ENCODE peak calls at places on chromosomes 1 and 21, in five cellular contexts. J is HepG2, X is GM12878, H is K562, T is H1. M is an unnamed sample.
A peak's percentile ranks its signal among the peaks of the same experiment; 100 is the strongest.

GRCh38 chr1:242240061-242240460 is 241.2 kb upstream of the MAP1LC3C start:
- DNase-seq in X (no peak), H (no peak), J (no peak), T (no peak), M (no peak)

GRCh38 chr1:236495359-236496120 is 28.2 kb upstream of the LGALS8 start:
- DNase-seq in J (peak; percentile 53), T (no peak), X (no peak), H (no peak), M (peak; percentile 48)

GRCh38 chr21:46189213-46189958 is 5.1 kb upstream of the SPATC1L start:
- DNase-seq in J (no peak), T (no peak), X (no peak), H (no peak), M (no peak)

GRCh38 chr1:179794669-179795068 is 51.6 kb downstream of the FAM163A start:
- DNase-seq in T (no peak), H (no peak), X (no peak), J (no peak), M (no peak)

GRCh38 chr1:152461544-152461943 is 47.5 kb upstream of the CRNN start:
- DNase-seq in H (peak; percentile 28), J (peak; percentile 61), X (no peak), T (no peak), M (peak; percentile 84)

GRCh38 chr1:2381741-2382620 is 9.4 kb downstream of the MORN1 start:
- DNase-seq in H (peak; percentile 93), X (no peak), J (peak; percentile 45), T (peak; percentile 39), M (peak; percentile 89)

GRCh38 chr1:212261361-212261929 is 23.8 kb upstream of the PPP2R5A start:
- DNase-seq in J (no peak), T (no peak), H (peak; percentile 72), X (no peak), M (peak; percentile 28)

GRCh38 chr1:214383381-214384372 is 102.7 kb downstream of the SMYD2 start:
- DNase-seq in X (no peak), T (no peak), J (no peak), H (no peak), M (no peak)

GRCh38 chr21:39660191-39660590 is 47.5 kb downstream of the B3GALT5 start:
- DNase-seq in H (no peak), J (no peak), X (no peak), T (no peak), M (no peak)

GRCh38 chr1:221525749-221526148 is 216.1 kb downstream of the DUSP10 start:
- DNase-seq in J (no peak), T (no peak), H (no peak), X (no peak), M (no peak)

GRCh38 chr1:230621290-230622022 is 20.8 kb upstream of the COG2 start:
- DNase-seq in H (no peak), X (no peak), T (no peak), J (no peak), M (no peak)

GRCh38 chr1:92791487-92792058 is 6.7 kb upstream of the EVI5 start:
- DNase-seq in H (no peak), J (no peak), X (no peak), T (no peak), M (peak; percentile 27)

GRCh38 chr1:94743866-94744265 is 76.3 kb upstream of the SLC44A3 start:
- DNase-seq in J (no peak), X (no peak), H (no peak), T (no peak), M (no peak)

GRCh38 chr1:215900684-215901083 is 333.6 kb downstream of the KCTD3 start:
- DNase-seq in X (no peak), J (no peak), T (no peak), H (no peak), M (no peak)

GRCh38 chr1:79304131-79304530 is 297.6 kb upstream of the ADGRL4 start:
- DNase-seq in X (no peak), J (no peak), T (no peak), H (no peak), M (no peak)

GRCh38 chr1:27496604-27497155 is 6.7 kb upstream of the WASF2 start:
- DNase-seq in H (no peak), T (no peak), X (no peak), J (no peak), M (peak; percentile 96)

GRCh38 chr1:214216031-214216430 is 64.9 kb upstream of the SMYD2 start:
- DNase-seq in H (no peak), J (no peak), T (no peak), X (no peak), M (no peak)

DNA sequence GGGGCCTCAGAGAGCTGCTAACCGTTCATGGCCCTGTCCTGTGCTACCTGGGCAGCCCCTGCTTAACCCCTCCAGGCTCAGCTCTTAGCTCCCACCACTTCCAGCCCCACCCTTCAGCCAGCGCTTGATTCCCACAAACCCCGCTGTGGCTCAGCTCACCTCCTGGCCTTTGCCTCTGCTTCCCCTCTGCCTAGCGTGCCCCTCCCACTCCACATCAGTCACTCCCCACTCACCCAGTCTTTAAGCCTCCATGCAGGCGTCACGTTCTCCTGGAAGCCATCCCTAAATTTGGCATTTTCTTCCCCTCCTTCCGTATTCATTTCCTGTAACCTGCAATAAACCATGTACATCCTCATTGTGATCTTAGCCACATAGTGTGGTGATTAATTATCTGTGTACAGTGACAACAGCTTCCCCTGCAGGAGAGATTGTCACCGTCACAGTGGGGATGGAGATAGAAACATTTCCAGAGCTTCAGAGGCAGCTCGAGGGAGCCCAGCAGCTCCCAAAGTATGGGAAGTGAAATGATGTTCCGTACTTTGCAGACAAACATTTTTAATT is 65.5 kb downstream of the EPHB2 start:
- DNase-seq in H (no peak), T (no peak), X (no peak), J (no peak), M (no peak)
- TF ChIP-seq CREB1 in H (no peak), T (no peak), X (no peak), J (no peak), M (no peak)

GRCh38 chr1:55067914-55068313 is 28.6 kb downstream of the PCSK9 start:
- DNase-seq in H (no peak), J (no peak), T (no peak), X (no peak), M (no peak)

GRCh38 chr1:55069280-55069679 is 29.9 kb downstream of the PCSK9 start:
- DNase-seq in T (no peak), J (no peak), H (no peak), X (no peak), M (no peak)

GRCh38 chr1:55071477-55071876 is 32.1 kb downstream of the PCSK9 start:
- DNase-seq in T (peak; percentile 36), H (peak; percentile 34), J (peak; percentile 72), X (no peak), M (peak; percentile 87)

GRCh38 chr1:55070765-55071164 is 31.4 kb downstream of the PCSK9 start:
- DNase-seq in X (no peak), T (no peak), J (no peak), H (no peak), M (no peak)

DNA sequence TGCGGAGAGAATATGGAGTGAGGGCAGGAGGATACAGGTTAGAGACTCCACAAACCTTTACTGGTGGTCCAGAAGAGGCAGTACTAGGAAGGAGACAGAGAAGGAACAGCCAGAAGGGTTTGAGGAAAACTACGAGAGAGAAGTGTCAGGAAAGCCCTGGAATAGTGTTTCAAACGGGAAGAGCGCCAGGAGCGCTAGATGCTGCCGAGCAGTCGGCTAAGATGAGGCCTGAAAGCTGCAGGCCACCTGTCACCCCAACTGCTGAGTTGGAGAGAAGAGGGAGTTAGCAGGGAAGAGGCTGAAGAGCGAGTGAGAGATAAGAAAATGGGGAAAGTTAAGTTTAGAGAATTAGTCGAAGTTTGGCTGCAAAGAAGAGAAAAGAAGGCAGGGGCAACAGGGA is 30.9 kb downstream of the PCSK9 start:
- DNase-seq in X (no peak), J (no peak), T (no peak), H (no peak), M (no peak)
- H3K4me2 ChIP-seq in X (no peak overlapping the region), J (no peak overlapping the region), T (no peak overlapping the region), H (no peak overlapping the region), M (no peak overlapping the region)

GRCh38 chr1:223834660-223835263 is 11.0 kb downstream of the TP53BP2 start:
- DNase-seq in J (no peak), X (no peak), H (no peak), T (no peak), M (no peak)
- TF ChIP-seq CREB1 in J (no peak), X (no peak), H (no peak), T (no peak), M (no peak)

GRCh38 chr21:44518684-44519083 is 21.3 kb downstream of the KRTAP10-1 start:
- DNase-seq in X (no peak), T (no peak), J (no peak), H (no peak), M (no peak)
- H3K4me2 ChIP-seq in X (no peak overlapping the region), T (no peak overlapping the region), J (peak overlapping the region; percentile 57), H (no peak overlapping the region), M (no peak overlapping the region)

DNA sequence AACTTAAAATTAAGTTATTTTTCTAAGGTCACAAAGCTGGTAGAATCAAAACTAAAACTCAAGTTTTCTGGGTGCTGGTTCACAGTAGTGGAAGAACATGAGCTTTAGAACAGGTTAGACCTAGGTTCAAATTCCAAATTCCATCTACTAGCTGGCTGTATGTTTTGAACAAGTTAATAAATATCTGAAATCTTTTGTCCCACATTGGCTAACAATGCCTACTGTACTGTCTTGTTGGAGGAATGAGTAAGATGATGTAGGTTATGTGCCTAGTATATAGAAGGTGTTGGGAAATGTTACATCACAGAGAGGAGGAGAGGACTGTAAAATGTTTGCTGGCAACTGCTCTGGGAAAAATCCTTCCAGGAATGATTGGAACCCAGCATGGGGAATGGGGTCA is 14.0 kb upstream of the CD247 start:
- DNase-seq in X (no peak), J (peak; percentile 89), T (no peak), H (no peak), M (no peak)
- TF ChIP-seq CREB1 in X (no peak), J (no peak), T (no peak), H (no peak), M (no peak)

GRCh38 chr1:200646515-200646914 is 23.2 kb downstream of the DDX59 start:
- DNase-seq in H (no peak), X (no peak), T (no peak), J (no peak), M (no peak)
- H3K4me2 ChIP-seq in H (no peak overlapping the region), X (peak overlapping the region; percentile 44), T (no peak overlapping the region), J (no peak overlapping the region), M (no peak overlapping the region)

GRCh38 chr1:71270394-71270793 is 189.6 kb upstream of the ZRANB2 start:
- DNase-seq in X (no peak), H (no peak), J (no peak), T (no peak), M (no peak)

GRCh38 chr1:71276466-71276865 is 195.6 kb upstream of the ZRANB2 start:
- DNase-seq in J (no peak), T (no peak), H (no peak), X (no peak), M (no peak)

GRCh38 chr1:71269823-71270222 is 189.0 kb upstream of the ZRANB2 start:
- DNase-seq in T (no peak), J (no peak), X (no peak), H (no peak), M (no peak)

GRCh38 chr1:71273326-71273725 is 192.5 kb upstream of the ZRANB2 start:
- DNase-seq in T (no peak), H (no peak), J (no peak), X (no peak), M (no peak)
- TF ChIP-seq CREB1 in T (no peak), H (no peak), J (no peak), X (no peak), M (no peak)